ENCODE peak calls at places on chromosome 18, in five cellular contexts. One of them, this sample, is unnamed.

GRCh38 chr18:12038082-12038660 is 55.5 kb upstream of the ANKRD62 start:
- DNase-seq in fibroblast of pulmonary artery: peak
- DNase-seq in AG04449: no peak
- DNase-seq in hepatocyte: peak
- DNase-seq in foreskin fibroblast: no peak
- DNase-seq in this sample: no peak

GRCh38 chr18:36394486-36394885 is 97.0 kb downstream of the FHOD3 start:
- DNase-seq in fibroblast of pulmonary artery: no peak
- DNase-seq in foreskin fibroblast: no peak
- DNase-seq in AG04449: no peak
- DNase-seq in hepatocyte: no peak
- DNase-seq in this sample: no peak

GRCh38 chr18:26470011-26470637 is 78.2 kb downstream of the KCTD1 start:
- DNase-seq in fibroblast of pulmonary artery: no peak
- DNase-seq in AG04449: no peak
- DNase-seq in foreskin fibroblast: peak
- DNase-seq in hepatocyte: no peak
- DNase-seq in this sample: peak

GRCh38 chr18:51151568-51152511 is 45.6 kb downstream of the MEX3C start:
- DNase-seq in foreskin fibroblast: no peak
- DNase-seq in fibroblast of pulmonary artery: no peak
- DNase-seq in AG04449: no peak
- DNase-seq in hepatocyte: no peak
- DNase-seq in this sample: no peak

GRCh38 chr18:68275616-68276015 is 439.3 kb downstream of the TMX3 start:
- DNase-seq in hepatocyte: no peak
- DNase-seq in fibroblast of pulmonary artery: peak
- DNase-seq in AG04449: peak
- DNase-seq in foreskin fibroblast: peak
- DNase-seq in this sample: peak

GRCh38 chr18:25875574-25875973 is 214.8 kb downstream of the SS18 start:
- DNase-seq in hepatocyte: no peak
- DNase-seq in fibroblast of pulmonary artery: no peak
- DNase-seq in foreskin fibroblast: no peak
- DNase-seq in AG04449: no peak
- DNase-seq in this sample: no peak

GRCh38 chr18:7038330-7038846 is 79.2 kb downstream of the LAMA1 start:
- DNase-seq in AG04449: peak
- DNase-seq in fibroblast of pulmonary artery: peak
- DNase-seq in hepatocyte: peak
- DNase-seq in foreskin fibroblast: peak
- DNase-seq in this sample: peak

GRCh38 chr18:1526996-1527395 is 622.3 kb downstream of the ADCYAP1 start:
- DNase-seq in AG04449: no peak
- DNase-seq in fibroblast of pulmonary artery: peak
- DNase-seq in foreskin fibroblast: no peak
- DNase-seq in hepatocyte: no peak
- DNase-seq in this sample: no peak

GRCh38 chr18:36672437-36673344 is 156.1 kb downstream of the TPGS2 start:
- DNase-seq in foreskin fibroblast: peak
- DNase-seq in fibroblast of pulmonary artery: peak
- DNase-seq in AG04449: no peak
- DNase-seq in hepatocyte: no peak
- DNase-seq in this sample: no peak

GRCh38 chr18:13436596-13436995 is 218.0 kb downstream of the LDLRAD4 start:
- DNase-seq in hepatocyte: no peak
- DNase-seq in AG04449: no peak
- DNase-seq in foreskin fibroblast: no peak
- DNase-seq in fibroblast of pulmonary artery: no peak
- DNase-seq in this sample: no peak

GRCh38 chr18:25862881-25863600 is 227.4 kb downstream of the SS18 start:
- DNase-seq in AG04449: no peak
- DNase-seq in hepatocyte: no peak
- DNase-seq in foreskin fibroblast: no peak
- DNase-seq in fibroblast of pulmonary artery: no peak
- DNase-seq in this sample: peak

GRCh38 chr18:76827205-76827885 is 5.0 kb downstream of the ZNF236 start:
- DNase-seq in foreskin fibroblast: peak
- DNase-seq in hepatocyte: no peak
- DNase-seq in AG04449: no peak
- DNase-seq in fibroblast of pulmonary artery: no peak
- DNase-seq in this sample: no peak

GRCh38 chr18:49094136-49094535 is 143.4 kb upstream of the SMAD7 start:
- DNase-seq in foreskin fibroblast: no peak
- DNase-seq in hepatocyte: peak
- DNase-seq in AG04449: no peak
- DNase-seq in fibroblast of pulmonary artery: peak
- DNase-seq in this sample: peak

GRCh38 chr18:39872566-39872965 is 2082.5 kb upstream of the PIK3C3 start:
- DNase-seq in hepatocyte: no peak
- DNase-seq in foreskin fibroblast: no peak
- DNase-seq in AG04449: no peak
- DNase-seq in fibroblast of pulmonary artery: no peak
- DNase-seq in this sample: no peak

GRCh38 chr18:12086249-12086648 is 7.4 kb upstream of the ANKRD62 start:
- DNase-seq in hepatocyte: peak
- DNase-seq in fibroblast of pulmonary artery: no peak
- DNase-seq in foreskin fibroblast: no peak
- DNase-seq in AG04449: no peak
- DNase-seq in this sample: no peak

GRCh38 chr18:468841-469796 is 31.4 kb downstream of the COLEC12 start:
- DNase-seq in foreskin fibroblast: no peak
- DNase-seq in AG04449: no peak
- DNase-seq in hepatocyte: no peak
- DNase-seq in fibroblast of pulmonary artery: no peak
- DNase-seq in this sample: no peak

GRCh38 chr18:63002305-63002704 is 287.0 kb downstream of the PHLPP1 start:
- DNase-seq in fibroblast of pulmonary artery: no peak
- DNase-seq in foreskin fibroblast: no peak
- DNase-seq in AG04449: no peak
- DNase-seq in hepatocyte: no peak
- DNase-seq in this sample: no peak

GRCh38 chr18:56152547-56152946 is 485.8 kb downstream of the TXNL1 start:
- DNase-seq in fibroblast of pulmonary artery: no peak
- DNase-seq in hepatocyte: no peak
- DNase-seq in AG04449: no peak
- DNase-seq in foreskin fibroblast: no peak
- DNase-seq in this sample: no peak

GRCh38 chr18:76572517-76573247 is 77.6 kb upstream of the ZNF516 start:
- DNase-seq in AG04449: no peak
- DNase-seq in hepatocyte: peak
- DNase-seq in foreskin fibroblast: no peak
- DNase-seq in fibroblast of pulmonary artery: no peak
- DNase-seq in this sample: no peak

GRCh38 chr18:48833701-48834394 is 116.9 kb downstream of the SMAD7 start:
- DNase-seq in hepatocyte: no peak
- DNase-seq in fibroblast of pulmonary artery: peak
- DNase-seq in AG04449: no peak
- DNase-seq in foreskin fibroblast: no peak
- DNase-seq in this sample: no peak

GRCh38 chr18:60327880-60328589 is 44.5 kb downstream of the MC4R start:
- DNase-seq in hepatocyte: no peak
- DNase-seq in fibroblast of pulmonary artery: no peak
- DNase-seq in AG04449: no peak
- DNase-seq in foreskin fibroblast: no peak
- DNase-seq in this sample: no peak

GRCh38 chr18:34991561-34991960 is 49.7 kb upstream of the MAPRE2 start:
- DNase-seq in AG04449: no peak
- DNase-seq in fibroblast of pulmonary artery: no peak
- DNase-seq in foreskin fibroblast: no peak
- DNase-seq in hepatocyte: no peak
- DNase-seq in this sample: no peak

GRCh38 chr18:12060182-12060870 is 33.3 kb upstream of the ANKRD62 start:
- DNase-seq in AG04449: no peak
- DNase-seq in fibroblast of pulmonary artery: no peak
- DNase-seq in hepatocyte: no peak
- DNase-seq in foreskin fibroblast: no peak
- DNase-seq in this sample: no peak

GRCh38 chr18:61589724-61590065 is 256.5 kb downstream of the CDH20 start:
- DNase-seq in foreskin fibroblast: peak
- DNase-seq in fibroblast of pulmonary artery: peak
- DNase-seq in hepatocyte: peak
- DNase-seq in AG04449: no peak
- DNase-seq in this sample: peak

GRCh38 chr18:28080876-28081300 is 96.0 kb downstream of the CDH2 start:
- DNase-seq in foreskin fibroblast: no peak
- DNase-seq in hepatocyte: no peak
- DNase-seq in fibroblast of pulmonary artery: no peak
- DNase-seq in AG04449: no peak
- DNase-seq in this sample: no peak

GRCh38 chr18:13272411-13272810 is 53.9 kb downstream of the LDLRAD4 start:
- DNase-seq in fibroblast of pulmonary artery: no peak
- DNase-seq in AG04449: no peak
- DNase-seq in foreskin fibroblast: no peak
- DNase-seq in hepatocyte: no peak
- DNase-seq in this sample: no peak

GRCh38 chr18:7207366-7207765 is 23.5 kb upstream of the LRRC30 start:
- DNase-seq in hepatocyte: no peak
- DNase-seq in AG04449: no peak
- DNase-seq in foreskin fibroblast: no peak
- DNase-seq in fibroblast of pulmonary artery: peak
- DNase-seq in this sample: no peak

GRCh38 chr18:44781890-44782289 is 101.2 kb downstream of the SETBP1 start:
- DNase-seq in AG04449: peak
- DNase-seq in foreskin fibroblast: peak
- DNase-seq in hepatocyte: peak
- DNase-seq in fibroblast of pulmonary artery: peak
- DNase-seq in this sample: peak

GRCh38 chr18:44782617-44783016 is 101.9 kb downstream of the SETBP1 start:
- DNase-seq in foreskin fibroblast: no peak
- DNase-seq in hepatocyte: no peak
- DNase-seq in AG04449: no peak
- DNase-seq in fibroblast of pulmonary artery: no peak
- DNase-seq in this sample: no peak

GRCh38 chr18:44779893-44780292 is 99.2 kb downstream of the SETBP1 start:
- DNase-seq in foreskin fibroblast: no peak
- DNase-seq in fibroblast of pulmonary artery: no peak
- DNase-seq in AG04449: no peak
- DNase-seq in hepatocyte: no peak
- DNase-seq in this sample: no peak

GRCh38 chr18:44777429-44778192 is 96.9 kb downstream of the SETBP1 start:
- DNase-seq in foreskin fibroblast: no peak
- DNase-seq in fibroblast of pulmonary artery: no peak
- DNase-seq in hepatocyte: no peak
- DNase-seq in AG04449: no peak
- DNase-seq in this sample: no peak

DNA sequence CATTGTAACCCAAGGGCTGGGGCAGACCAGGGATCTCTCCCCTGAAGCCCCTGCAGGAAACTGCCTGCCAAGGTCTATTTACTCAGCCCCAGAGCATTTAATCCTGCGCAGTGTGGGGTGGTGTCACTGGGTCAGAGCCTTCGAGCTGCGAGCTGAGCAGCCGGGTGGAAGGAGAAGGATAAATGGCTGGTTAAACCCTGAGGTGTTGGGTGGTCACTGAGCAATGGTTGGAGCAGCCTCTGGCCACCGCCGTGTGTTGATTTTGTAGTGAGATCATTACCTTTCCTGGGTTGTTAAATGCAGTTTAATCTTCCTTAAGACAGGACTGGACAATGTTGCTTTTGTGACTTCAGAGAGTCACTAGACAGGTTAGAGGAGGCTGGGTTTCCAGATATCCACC is 98.1 kb downstream of the SETBP1 start:
- DNase-seq in AG04449: no peak
- DNase-seq in foreskin fibroblast: no peak
- DNase-seq in hepatocyte: no peak
- DNase-seq in fibroblast of pulmonary artery: no peak
- DNase-seq in this sample: no peak
- H3K4me3 ChIP-seq in AG04449: no peak
- H3K4me3 ChIP-seq in foreskin fibroblast: no peak
- H3K4me3 ChIP-seq in hepatocyte: no peak
- H3K4me3 ChIP-seq in fibroblast of pulmonary artery: no peak
- H3K4me3 ChIP-seq in this sample: no peak

DNA sequence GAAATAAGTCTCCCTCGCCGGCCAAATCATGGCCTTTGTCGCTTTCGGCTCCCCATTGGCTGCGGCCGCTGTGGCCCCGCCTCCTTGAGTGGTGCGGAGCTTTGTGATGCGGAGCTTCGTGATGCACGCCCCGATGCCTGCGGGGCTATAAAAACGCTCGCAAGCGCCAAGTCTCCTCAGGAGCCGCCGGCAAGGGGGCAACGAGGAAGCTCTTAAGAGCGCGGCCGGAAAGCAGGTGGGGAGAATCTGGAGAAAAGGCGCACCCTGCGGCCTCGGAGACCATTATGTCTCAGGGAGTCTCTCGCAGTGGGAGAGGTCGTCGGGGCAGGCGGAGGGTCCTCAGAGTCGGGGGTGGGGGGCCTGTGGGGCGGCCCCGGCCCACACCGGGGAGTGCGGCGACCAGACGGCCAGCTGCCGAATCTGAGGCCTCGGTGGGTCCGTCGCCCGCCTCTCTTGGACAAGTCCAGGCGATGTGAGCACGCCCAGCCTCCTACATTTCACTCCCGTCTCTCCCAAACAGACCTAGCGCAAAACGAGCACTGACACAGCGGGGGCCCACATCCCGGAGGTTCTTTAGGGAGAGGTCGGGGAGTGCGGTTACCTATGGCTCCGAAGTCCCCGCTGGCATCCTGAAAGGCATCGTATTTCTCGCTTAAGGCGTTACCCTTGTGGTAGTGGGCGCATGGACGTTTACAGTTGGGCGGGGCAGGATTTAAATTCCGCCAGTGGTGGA is at the start of gene CABYR:
- DNase-seq in fibroblast of pulmonary artery: peak
- DNase-seq in foreskin fibroblast: peak
- DNase-seq in hepatocyte: peak
- DNase-seq in AG04449: peak
- DNase-seq in this sample: peak
- H3K4me3 ChIP-seq in fibroblast of pulmonary artery: peak
- H3K4me3 ChIP-seq in foreskin fibroblast: peak
- H3K4me3 ChIP-seq in hepatocyte: peak
- H3K4me3 ChIP-seq in AG04449: peak
- H3K4me3 ChIP-seq in this sample: peak

GRCh38 chr18:32771169-32771751 is 1.6 kb downstream of the KLHL14 start:
- DNase-seq in hepatocyte: peak
- DNase-seq in foreskin fibroblast: no peak
- DNase-seq in AG04449: no peak
- DNase-seq in fibroblast of pulmonary artery: no peak
- DNase-seq in this sample: no peak
- H3K4me3 ChIP-seq in hepatocyte: peak
- H3K4me3 ChIP-seq in foreskin fibroblast: no peak
- H3K4me3 ChIP-seq in AG04449: no peak
- H3K4me3 ChIP-seq in fibroblast of pulmonary artery: no peak
- H3K4me3 ChIP-seq in this sample: peak

GRCh38 chr18:8433323-8433722 is 175.9 kb upstream of the RAB12 start:
- DNase-seq in AG04449: no peak
- DNase-seq in hepatocyte: no peak
- DNase-seq in foreskin fibroblast: no peak
- DNase-seq in fibroblast of pulmonary artery: no peak
- DNase-seq in this sample: no peak
- H3K4me3 ChIP-seq in AG04449: no peak
- H3K4me3 ChIP-seq in hepatocyte: no peak
- H3K4me3 ChIP-seq in foreskin fibroblast: no peak
- H3K4me3 ChIP-seq in fibroblast of pulmonary artery: no peak
- H3K4me3 ChIP-seq in this sample: no peak

DNA sequence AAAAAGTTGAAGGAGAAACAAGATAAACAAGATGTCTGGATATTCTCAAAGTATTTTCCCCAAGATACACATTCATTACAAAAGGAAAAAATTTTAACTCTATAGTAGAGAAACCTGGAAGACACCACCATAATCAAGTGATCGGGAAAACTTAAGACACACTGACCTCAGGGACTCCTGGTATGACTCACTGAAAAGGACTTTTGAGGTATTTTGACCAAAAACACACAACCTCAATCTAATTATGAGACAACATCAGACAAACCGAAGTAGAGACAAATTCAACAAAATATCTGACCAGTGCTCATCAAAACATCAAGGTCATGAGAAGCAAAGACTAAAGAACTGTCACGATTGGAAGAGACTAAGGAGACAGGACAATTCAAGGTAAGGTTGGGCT is 34.7 kb downstream of the LPIN2 start:
- DNase-seq in fibroblast of pulmonary artery: no peak
- DNase-seq in foreskin fibroblast: no peak
- DNase-seq in AG04449: no peak
- DNase-seq in hepatocyte: no peak
- DNase-seq in this sample: peak
- H3K4me3 ChIP-seq in fibroblast of pulmonary artery: peak
- H3K4me3 ChIP-seq in foreskin fibroblast: no peak
- H3K4me3 ChIP-seq in AG04449: peak
- H3K4me3 ChIP-seq in hepatocyte: no peak
- H3K4me3 ChIP-seq in this sample: peak